ENCODE peak calls at places on chromosomes 6 and 20, in four cellular contexts. M is kidney epithelial cell, N is ACHN, I is occipital lobe. E is an unnamed sample.

GRCh38 chr20:56595746-56596478 is 33.2 kb upstream of the TFAP2C start:
- DNase-seq in M (no peak), N (no peak), I (no peak), E (no peak)

GRCh38 chr6:150652848-150653613 is 53.3 kb downstream of the PLEKHG1 start:
- DNase-seq in M (no peak), N (no peak), I (no peak), E (no peak)

GRCh38 chr20:39013662-39014109 is 51.5 kb downstream of the DHX35 start:
- DNase-seq in M (no peak), N (no peak), I (no peak), E (no peak)

GRCh38 chr6:105483492-105483891 is 80.6 kb upstream of the PREP start:
- DNase-seq in M (no peak), N (no peak), I (no peak), E (no peak)

GRCh38 chr6:12537389-12537788 is 179.2 kb upstream of the PHACTR1 start:
- DNase-seq in M (no peak), N (no peak), I (no peak), E (no peak)

GRCh38 chr6:157867155-157867559 is 44.1 kb downstream of the SNX9 start:
- DNase-seq in M (no peak), N (peak), I (no peak), E (peak)

GRCh38 chr20:18481596-18481995 is 14.4 kb downstream of the POLR3F start:
- DNase-seq in M (no peak), N (no peak), I (no peak), E (no peak)

GRCh38 chr6:90610671-90611542 is 24.0 kb upstream of the MAP3K7 start:
- DNase-seq in M (no peak), N (peak), I (peak), E (peak)

GRCh38 chr6:72622094-72622540 is 253 bp downstream of the KCNQ5 start:
- DNase-seq in M (no peak), N (peak), I (no peak), E (peak)

GRCh38 chr6:166852484-166852975 is 103.8 kb downstream of the RNASET2 start:
- DNase-seq in M (no peak), N (no peak), I (no peak), E (no peak)

GRCh38 chr6:170080828-170081368 is 210.0 kb downstream of the DLL1 start:
- DNase-seq in M (no peak), N (no peak), I (no peak), E (no peak)

GRCh38 chr20:35600176-35600995 is 15.2 kb upstream of the SPAG4 start:
- DNase-seq in M (no peak), N (no peak), I (no peak), E (no peak)

GRCh38 chr6:135935951-135936601 is 84.6 kb downstream of the PDE7B start:
- DNase-seq in M (no peak), N (no peak), I (peak), E (no peak)

GRCh38 chr6:111721677-111722219 is 116.1 kb upstream of the TRAF3IP2 start:
- DNase-seq in M (no peak), N (peak), I (no peak), E (peak)

GRCh38 chr6:39508513-39508912 is 186.0 kb upstream of the KCNK16 start:
- DNase-seq in M (no peak), N (no peak), I (no peak), E (no peak)

GRCh38 chr6:8299034-8299433 is 136.3 kb downstream of the SLC35B3 start:
- DNase-seq in M (no peak), N (no peak), I (no peak), E (no peak)

GRCh38 chr6:168863467-168863866 is 390.2 kb downstream of the THBS2 start:
- DNase-seq in M (no peak), N (no peak), I (no peak), E (no peak)

GRCh38 chr20:18388860-18389259 is 78.0 kb downstream of the DZANK1 start:
- DNase-seq in M (no peak), N (peak), I (no peak), E (no peak)